ENCODE peak calls at places on chromosomes 13 and 19, in six cellular contexts. G is fibroblast of the aortic adventitia, R is heart left ventricle, P is T-helper 17 cell, I is Peyer's patch, V is tibial nerve. S is an unnamed sample.

GRCh38 chr13:106183410-106184128 is 351.9 kb downstream of the EFNB2 start:
- DNase-seq in P (no peak), I (no peak), V (no peak), R (no peak), G (no peak), S (no peak)

GRCh38 chr13:100674363-100674847 is at the start of gene TMTC4:
- DNase-seq in I (peak), V (no peak), P (no peak), R (no peak), G (no peak), S (no peak)

GRCh38 chr13:75931116-75931515 is 295.0 kb downstream of the LMO7 start:
- DNase-seq in G (no peak), V (no peak), P (no peak), I (no peak), R (no peak), S (peak)

GRCh38 chr19:50362656-50363424 is 2.6 kb downstream of the NAPSA start:
- DNase-seq in I (no peak), G (no peak), V (no peak), R (no peak), P (no peak), S (no peak)

GRCh38 chr13:113951246-113951999 is 22.5 kb downstream of the C13orf46 start:
- DNase-seq in G (peak), V (peak), P (no peak), R (peak), I (peak), S (peak)

GRCh38 chr13:111329641-111330040 is 9.2 kb downstream of the TEX29 start:
- DNase-seq in V (no peak), G (no peak), R (no peak), P (no peak), I (no peak), S (no peak)

GRCh38 chr19:1222394-1222793 is 15.4 kb downstream of the CBARP start:
- DNase-seq in V (no peak), P (no peak), I (no peak), G (no peak), R (no peak), S (no peak)

GRCh38 chr19:49335784-49336481 is 727 bp downstream of the CD37 start:
- DNase-seq in I (no peak), G (no peak), P (no peak), R (no peak), V (no peak), S (no peak)

GRCh38 chr19:30664358-30665058 is 292.3 kb downstream of the ZNF536 start:
- DNase-seq in R (peak), V (peak), I (peak), P (no peak), G (peak), S (peak)

GRCh38 chr19:36579255-36579654 is 6.2 kb upstream of the ZNF529 start:
- DNase-seq in G (no peak), I (no peak), P (no peak), R (no peak), V (no peak), S (no peak)

GRCh38 chr13:90706631-90707030 is 640.9 kb upstream of the MIR17HG start:
- DNase-seq in G (no peak), P (no peak), V (no peak), R (no peak), I (no peak), S (no peak)

GRCh38 chr13:46343279-46343949 is 43.6 kb downstream of the RUBCNL start:
- DNase-seq in R (no peak), G (no peak), V (no peak), P (no peak), I (no peak), S (no peak)

GRCh38 chr19:18754501-18754900 is 36.6 kb downstream of the COMP start:
- DNase-seq in G (peak), R (no peak), P (no peak), I (no peak), V (no peak), S (peak)

GRCh38 chr13:73059460-73060250 is 850 bp downstream of the KLF5 start:
- DNase-seq in I (peak), P (peak), R (peak), V (no peak), G (no peak), S (no peak)

GRCh38 chr13:102817907-102818306 is 19.0 kb downstream of the BIVM start:
- DNase-seq in R (no peak), V (no peak), G (no peak), I (no peak), P (no peak), S (no peak)